ENCODE peak calls at places on chromosomes 12 and 14, in nine cellular contexts. One of them, this sample, is unnamed.

GRCh38 chr14:57085801-57086200 is 182.9 kb downstream of the EXOC5 start:
- DNase-seq in activated CD4-positive, alpha-beta T cell treated with anti-CD3 and anti-CD28 coated beads for 36 hours: no peak
- DNase-seq in cardiac fibroblast: no peak
- DNase-seq in right atrium auricular region: no peak
- DNase-seq in NCI-H460: no peak
- DNase-seq in hypothalamus: no peak
- DNase-seq in amniotic stem cell: no peak
- DNase-seq in fibroblast of mammary gland: no peak
- DNase-seq in left cardiac atrium: no peak
- DNase-seq in this sample: no peak

GRCh38 chr12:57118711-57119271 is 7.6 kb upstream of the STAT6 start:
- DNase-seq in fibroblast of mammary gland: peak; percentile 57
- DNase-seq in cardiac fibroblast: no peak
- DNase-seq in left cardiac atrium: no peak
- DNase-seq in right atrium auricular region: no peak
- DNase-seq in amniotic stem cell: no peak
- DNase-seq in hypothalamus: no peak
- DNase-seq in NCI-H460: peak; percentile 15
- DNase-seq in activated CD4-positive, alpha-beta T cell treated with anti-CD3 and anti-CD28 coated beads for 36 hours: no peak
- DNase-seq in this sample: peak; percentile 34

GRCh38 chr14:21023817-21024667 is 819 bp downstream of the NDRG2 start:
- DNase-seq in NCI-H460: no peak
- DNase-seq in amniotic stem cell: no peak
- DNase-seq in hypothalamus: no peak
- DNase-seq in left cardiac atrium: no peak
- DNase-seq in fibroblast of mammary gland: no peak
- DNase-seq in cardiac fibroblast: no peak
- DNase-seq in right atrium auricular region: no peak
- DNase-seq in activated CD4-positive, alpha-beta T cell treated with anti-CD3 and anti-CD28 coated beads for 36 hours: peak; percentile 27
- DNase-seq in this sample: no peak

GRCh38 chr12:10543499-10543898 is 37.8 kb downstream of the EIF2S3B start:
- DNase-seq in activated CD4-positive, alpha-beta T cell treated with anti-CD3 and anti-CD28 coated beads for 36 hours: peak; percentile 64
- DNase-seq in left cardiac atrium: no peak
- DNase-seq in fibroblast of mammary gland: no peak
- DNase-seq in amniotic stem cell: no peak
- DNase-seq in NCI-H460: no peak
- DNase-seq in right atrium auricular region: no peak
- DNase-seq in hypothalamus: no peak
- DNase-seq in cardiac fibroblast: no peak
- DNase-seq in this sample: no peak

GRCh38 chr12:119988440-119988787 is 622 bp upstream of the BICDL1 start:
- DNase-seq in cardiac fibroblast: peak; percentile 49
- DNase-seq in right atrium auricular region: no peak
- DNase-seq in NCI-H460: peak; percentile 52
- DNase-seq in fibroblast of mammary gland: peak; percentile 67
- DNase-seq in amniotic stem cell: no peak
- DNase-seq in hypothalamus: no peak
- DNase-seq in left cardiac atrium: no peak
- DNase-seq in activated CD4-positive, alpha-beta T cell treated with anti-CD3 and anti-CD28 coated beads for 36 hours: no peak
- DNase-seq in this sample: peak; percentile 7

GRCh38 chr14:73741876-73742519 is 27.8 kb upstream of the PNMA1 start:
- DNase-seq in left cardiac atrium: no peak
- DNase-seq in cardiac fibroblast: no peak
- DNase-seq in NCI-H460: no peak
- DNase-seq in right atrium auricular region: no peak
- DNase-seq in amniotic stem cell: no peak
- DNase-seq in activated CD4-positive, alpha-beta T cell treated with anti-CD3 and anti-CD28 coated beads for 36 hours: peak; percentile 61
- DNase-seq in hypothalamus: no peak
- DNase-seq in fibroblast of mammary gland: no peak
- DNase-seq in this sample: no peak

GRCh38 chr12:91023326-91024004 is 18.7 kb upstream of the EPYC start:
- DNase-seq in left cardiac atrium: no peak
- DNase-seq in cardiac fibroblast: peak; percentile 77
- DNase-seq in activated CD4-positive, alpha-beta T cell treated with anti-CD3 and anti-CD28 coated beads for 36 hours: no peak
- DNase-seq in fibroblast of mammary gland: peak; percentile 80
- DNase-seq in hypothalamus: no peak
- DNase-seq in right atrium auricular region: no peak
- DNase-seq in NCI-H460: no peak
- DNase-seq in amniotic stem cell: peak; percentile 70
- DNase-seq in this sample: peak; percentile 74

GRCh38 chr12:94872671-94873367 is 130.7 kb downstream of the NDUFA12 start:
- DNase-seq in activated CD4-positive, alpha-beta T cell treated with anti-CD3 and anti-CD28 coated beads for 36 hours: peak; percentile 10
- DNase-seq in left cardiac atrium: no peak
- DNase-seq in cardiac fibroblast: no peak
- DNase-seq in hypothalamus: no peak
- DNase-seq in amniotic stem cell: no peak
- DNase-seq in NCI-H460: no peak
- DNase-seq in fibroblast of mammary gland: no peak
- DNase-seq in right atrium auricular region: no peak
- DNase-seq in this sample: no peak

GRCh38 chr12:128823216-128823915 is 392 bp downstream of the SLC15A4 start:
- DNase-seq in hypothalamus: no peak
- DNase-seq in cardiac fibroblast: no peak
- DNase-seq in left cardiac atrium: peak; percentile 41
- DNase-seq in fibroblast of mammary gland: no peak
- DNase-seq in right atrium auricular region: no peak
- DNase-seq in amniotic stem cell: no peak
- DNase-seq in activated CD4-positive, alpha-beta T cell treated with anti-CD3 and anti-CD28 coated beads for 36 hours: peak; percentile 49
- DNase-seq in NCI-H460: peak; percentile 4
- DNase-seq in this sample: no peak

GRCh38 chr12:12172106-12172511 is 94.7 kb downstream of the LRP6 start:
- DNase-seq in fibroblast of mammary gland: peak; percentile 46
- DNase-seq in hypothalamus: no peak
- DNase-seq in amniotic stem cell: no peak
- DNase-seq in NCI-H460: no peak
- DNase-seq in right atrium auricular region: no peak
- DNase-seq in activated CD4-positive, alpha-beta T cell treated with anti-CD3 and anti-CD28 coated beads for 36 hours: peak; percentile 60
- DNase-seq in cardiac fibroblast: peak; percentile 40
- DNase-seq in left cardiac atrium: no peak
- DNase-seq in this sample: peak; percentile 40

GRCh38 chr12:75236206-75236605 is 26.6 kb upstream of the KCNC2 start:
- DNase-seq in fibroblast of mammary gland: no peak
- DNase-seq in activated CD4-positive, alpha-beta T cell treated with anti-CD3 and anti-CD28 coated beads for 36 hours: no peak
- DNase-seq in NCI-H460: no peak
- DNase-seq in right atrium auricular region: no peak
- DNase-seq in left cardiac atrium: no peak
- DNase-seq in cardiac fibroblast: no peak
- DNase-seq in amniotic stem cell: no peak
- DNase-seq in hypothalamus: no peak
- DNase-seq in this sample: no peak

GRCh38 chr14:34912966-34913365 is 37.8 kb upstream of the BAZ1A start:
- DNase-seq in amniotic stem cell: no peak
- DNase-seq in hypothalamus: no peak
- DNase-seq in left cardiac atrium: no peak
- DNase-seq in cardiac fibroblast: no peak
- DNase-seq in activated CD4-positive, alpha-beta T cell treated with anti-CD3 and anti-CD28 coated beads for 36 hours: no peak
- DNase-seq in right atrium auricular region: no peak
- DNase-seq in NCI-H460: no peak
- DNase-seq in fibroblast of mammary gland: no peak
- DNase-seq in this sample: no peak

GRCh38 chr12:2329811-2330210 is 277.0 kb downstream of the CACNA1C start:
- DNase-seq in right atrium auricular region: no peak
- DNase-seq in activated CD4-positive, alpha-beta T cell treated with anti-CD3 and anti-CD28 coated beads for 36 hours: no peak
- DNase-seq in amniotic stem cell: no peak
- DNase-seq in fibroblast of mammary gland: no peak
- DNase-seq in NCI-H460: no peak
- DNase-seq in left cardiac atrium: no peak
- DNase-seq in cardiac fibroblast: no peak
- DNase-seq in hypothalamus: no peak
- DNase-seq in this sample: no peak

GRCh38 chr12:114729731-114730130 is 45.8 kb upstream of the TBX3 start:
- DNase-seq in right atrium auricular region: no peak
- DNase-seq in hypothalamus: no peak
- DNase-seq in NCI-H460: no peak
- DNase-seq in cardiac fibroblast: peak; percentile 77
- DNase-seq in amniotic stem cell: no peak
- DNase-seq in fibroblast of mammary gland: peak; percentile 80
- DNase-seq in left cardiac atrium: no peak
- DNase-seq in activated CD4-positive, alpha-beta T cell treated with anti-CD3 and anti-CD28 coated beads for 36 hours: no peak
- DNase-seq in this sample: peak; percentile 19

GRCh38 chr12:100458191-100458590 is 15.5 kb upstream of the NR1H4 start:
- DNase-seq in activated CD4-positive, alpha-beta T cell treated with anti-CD3 and anti-CD28 coated beads for 36 hours: no peak
- DNase-seq in amniotic stem cell: no peak
- DNase-seq in cardiac fibroblast: no peak
- DNase-seq in hypothalamus: no peak
- DNase-seq in right atrium auricular region: no peak
- DNase-seq in fibroblast of mammary gland: no peak
- DNase-seq in left cardiac atrium: no peak
- DNase-seq in NCI-H460: no peak
- DNase-seq in this sample: no peak

GRCh38 chr14:66717571-66718140 is 209.7 kb downstream of the GPHN start:
- DNase-seq in cardiac fibroblast: no peak
- DNase-seq in right atrium auricular region: no peak
- DNase-seq in NCI-H460: no peak
- DNase-seq in hypothalamus: no peak
- DNase-seq in fibroblast of mammary gland: no peak
- DNase-seq in activated CD4-positive, alpha-beta T cell treated with anti-CD3 and anti-CD28 coated beads for 36 hours: no peak
- DNase-seq in left cardiac atrium: no peak
- DNase-seq in amniotic stem cell: no peak
- DNase-seq in this sample: no peak

GRCh38 chr12:6551063-6551461 is 4.8 kb downstream of the IFFO1 start:
- DNase-seq in NCI-H460: no peak
- DNase-seq in hypothalamus: peak; percentile 29
- DNase-seq in amniotic stem cell: no peak
- DNase-seq in cardiac fibroblast: peak; percentile 44
- DNase-seq in right atrium auricular region: peak; percentile 82
- DNase-seq in left cardiac atrium: peak; percentile 88
- DNase-seq in activated CD4-positive, alpha-beta T cell treated with anti-CD3 and anti-CD28 coated beads for 36 hours: no peak
- DNase-seq in fibroblast of mammary gland: no peak
- DNase-seq in this sample: peak; percentile 84

GRCh38 chr12:21065845-21066244 is 65.1 kb upstream of the SLCO1B1 start:
- DNase-seq in fibroblast of mammary gland: no peak
- DNase-seq in cardiac fibroblast: peak; percentile 44
- DNase-seq in right atrium auricular region: no peak
- DNase-seq in NCI-H460: no peak
- DNase-seq in amniotic stem cell: no peak
- DNase-seq in left cardiac atrium: no peak
- DNase-seq in activated CD4-positive, alpha-beta T cell treated with anti-CD3 and anti-CD28 coated beads for 36 hours: no peak
- DNase-seq in hypothalamus: no peak
- DNase-seq in this sample: no peak

GRCh38 chr12:120261951-120262851 is 3.3 kb downstream of the PXN start:
- DNase-seq in hypothalamus: no peak
- DNase-seq in activated CD4-positive, alpha-beta T cell treated with anti-CD3 and anti-CD28 coated beads for 36 hours: peak; percentile 45
- DNase-seq in cardiac fibroblast: no peak
- DNase-seq in NCI-H460: peak; percentile 47
- DNase-seq in amniotic stem cell: no peak
- DNase-seq in left cardiac atrium: no peak
- DNase-seq in right atrium auricular region: no peak
- DNase-seq in fibroblast of mammary gland: no peak
- DNase-seq in this sample: no peak

GRCh38 chr12:119005085-119005484 is 23.7 kb downstream of the SRRM4 start:
- DNase-seq in cardiac fibroblast: no peak
- DNase-seq in activated CD4-positive, alpha-beta T cell treated with anti-CD3 and anti-CD28 coated beads for 36 hours: no peak
- DNase-seq in fibroblast of mammary gland: no peak
- DNase-seq in right atrium auricular region: no peak
- DNase-seq in NCI-H460: no peak
- DNase-seq in left cardiac atrium: no peak
- DNase-seq in amniotic stem cell: no peak
- DNase-seq in hypothalamus: no peak
- DNase-seq in this sample: no peak

GRCh38 chr14:99348816-99349609 is 77.0 kb upstream of the BCL11B start:
- DNase-seq in cardiac fibroblast: no peak
- DNase-seq in fibroblast of mammary gland: no peak
- DNase-seq in left cardiac atrium: no peak
- DNase-seq in right atrium auricular region: no peak
- DNase-seq in amniotic stem cell: no peak
- DNase-seq in activated CD4-positive, alpha-beta T cell treated with anti-CD3 and anti-CD28 coated beads for 36 hours: no peak
- DNase-seq in hypothalamus: no peak
- DNase-seq in NCI-H460: no peak
- DNase-seq in this sample: no peak

GRCh38 chr12:120762093-120762492 is 36.5 kb downstream of the ACADS start:
- DNase-seq in amniotic stem cell: no peak
- DNase-seq in left cardiac atrium: no peak
- DNase-seq in fibroblast of mammary gland: peak; percentile 27
- DNase-seq in activated CD4-positive, alpha-beta T cell treated with anti-CD3 and anti-CD28 coated beads for 36 hours: no peak
- DNase-seq in cardiac fibroblast: no peak
- DNase-seq in NCI-H460: no peak
- DNase-seq in right atrium auricular region: no peak
- DNase-seq in hypothalamus: no peak
- DNase-seq in this sample: no peak